ENCODE peak calls at places on chromosome 9, in four cellular contexts. One of them, this sample, is unnamed.

GRCh38 chr9:19146441-19146840 is 19.1 kb upstream of the PLIN2 start:
- DNase-seq in caudate nucleus: no peak
- DNase-seq in NCI-H1092: no peak
- DNase-seq in heart right ventricle: no peak
- DNase-seq in this sample: no peak

GRCh38 chr9:85432599-85432998 is 309.2 kb downstream of the AGTPBP1 start:
- DNase-seq in heart right ventricle: no peak
- DNase-seq in NCI-H1092: no peak
- DNase-seq in caudate nucleus: no peak
- DNase-seq in this sample: no peak

GRCh38 chr9:90600029-90600428 is 42.6 kb downstream of the DIRAS2 start:
- DNase-seq in caudate nucleus: no peak
- DNase-seq in heart right ventricle: no peak
- DNase-seq in NCI-H1092: no peak
- DNase-seq in this sample: no peak

GRCh38 chr9:93644397-93645088 is 68.2 kb downstream of the PHF2 start:
- DNase-seq in heart right ventricle: no peak
- DNase-seq in caudate nucleus: no peak
- DNase-seq in NCI-H1092: no peak
- DNase-seq in this sample: peak

GRCh38 chr9:130140701-130141100 is 31.5 kb upstream of the NCS1 start:
- DNase-seq in heart right ventricle: no peak
- DNase-seq in NCI-H1092: no peak
- DNase-seq in caudate nucleus: no peak
- DNase-seq in this sample: no peak

GRCh38 chr9:25724424-25724823 is 46.2 kb upstream of the TUSC1 start:
- DNase-seq in heart right ventricle: no peak
- DNase-seq in NCI-H1092: no peak
- DNase-seq in caudate nucleus: no peak
- DNase-seq in this sample: no peak

GRCh38 chr9:10678010-10678409 is 65.2 kb upstream of the PTPRD start:
- DNase-seq in NCI-H1092: no peak
- DNase-seq in heart right ventricle: no peak
- DNase-seq in caudate nucleus: no peak
- DNase-seq in this sample: no peak

GRCh38 chr9:135503371-135504261 is 3.1 kb downstream of the MRPS2 start:
- DNase-seq in heart right ventricle: peak
- DNase-seq in NCI-H1092: no peak
- DNase-seq in caudate nucleus: no peak
- DNase-seq in this sample: no peak

GRCh38 chr9:123169926-123170325 is 98.5 kb downstream of the STRBP start:
- DNase-seq in NCI-H1092: no peak
- DNase-seq in heart right ventricle: no peak
- DNase-seq in caudate nucleus: no peak
- DNase-seq in this sample: no peak

GRCh38 chr9:112120471-112120925 is 54.6 kb downstream of the SUSD1 start:
- DNase-seq in caudate nucleus: peak
- DNase-seq in heart right ventricle: no peak
- DNase-seq in NCI-H1092: no peak
- DNase-seq in this sample: no peak

GRCh38 chr9:120452631-120453030 is 127.3 kb downstream of the CDK5RAP2 start:
- DNase-seq in NCI-H1092: no peak
- DNase-seq in heart right ventricle: no peak
- DNase-seq in caudate nucleus: no peak
- DNase-seq in this sample: no peak

GRCh38 chr9:15612962-15613361 is 60.1 kb downstream of the CCDC171 start:
- DNase-seq in NCI-H1092: no peak
- DNase-seq in caudate nucleus: no peak
- DNase-seq in heart right ventricle: no peak
- DNase-seq in this sample: no peak

GRCh38 chr9:27654629-27655285 is 81.5 kb upstream of the C9orf72 start:
- DNase-seq in heart right ventricle: no peak
- DNase-seq in NCI-H1092: no peak
- DNase-seq in caudate nucleus: peak
- DNase-seq in this sample: no peak

GRCh38 chr9:120385606-120386389 is 194.2 kb downstream of the CDK5RAP2 start:
- DNase-seq in heart right ventricle: no peak
- DNase-seq in NCI-H1092: no peak
- DNase-seq in caudate nucleus: no peak
- DNase-seq in this sample: peak

GRCh38 chr9:129311638-129312037 is 133.6 kb upstream of the IER5L start:
- DNase-seq in NCI-H1092: no peak
- DNase-seq in heart right ventricle: no peak
- DNase-seq in caudate nucleus: no peak
- DNase-seq in this sample: peak

GRCh38 chr9:93541581-93542349 is 34.6 kb upstream of the PHF2 start:
- DNase-seq in heart right ventricle: no peak
- DNase-seq in caudate nucleus: no peak
- DNase-seq in NCI-H1092: no peak
- DNase-seq in this sample: no peak

GRCh38 chr9:134401391-134401790 is 75.1 kb downstream of the RXRA start:
- DNase-seq in heart right ventricle: no peak
- DNase-seq in caudate nucleus: no peak
- DNase-seq in NCI-H1092: no peak
- DNase-seq in this sample: no peak

GRCh38 chr9:114291886-114292590 is 30.9 kb upstream of the ORM1 start:
- DNase-seq in heart right ventricle: no peak
- DNase-seq in NCI-H1092: no peak
- DNase-seq in caudate nucleus: no peak
- DNase-seq in this sample: peak

GRCh38 chr9:118522093-118523028 is 818.2 kb downstream of the TLR4 start:
- DNase-seq in NCI-H1092: peak
- DNase-seq in caudate nucleus: no peak
- DNase-seq in heart right ventricle: peak
- DNase-seq in this sample: no peak

GRCh38 chr9:131394464-131395026 is 659 bp downstream of the PRRC2B start:
- DNase-seq in heart right ventricle: peak
- DNase-seq in caudate nucleus: peak
- DNase-seq in NCI-H1092: peak
- DNase-seq in this sample: no peak

GRCh38 chr9:93139365-93140182 is 5.5 kb upstream of the NINJ1 start:
- DNase-seq in NCI-H1092: no peak
- DNase-seq in heart right ventricle: no peak
- DNase-seq in caudate nucleus: no peak
- DNase-seq in this sample: no peak

GRCh38 chr9:38017885-38018186 is 51.2 kb downstream of the SHB start:
- DNase-seq in heart right ventricle: no peak
- DNase-seq in caudate nucleus: no peak
- DNase-seq in NCI-H1092: no peak
- DNase-seq in this sample: no peak

GRCh38 chr9:16626577-16627130 is 243.8 kb downstream of the BNC2 start:
- DNase-seq in caudate nucleus: no peak
- DNase-seq in NCI-H1092: peak
- DNase-seq in heart right ventricle: no peak
- DNase-seq in this sample: no peak

GRCh38 chr9:124776952-124777645 is at the start of gene OLFML2A:
- DNase-seq in heart right ventricle: peak
- DNase-seq in NCI-H1092: peak
- DNase-seq in caudate nucleus: no peak
- DNase-seq in this sample: peak

This sample was measured in mesenteric fat pad.